ENCODE peak calls at places on chromosomes 6 and 20, in eight cellular contexts. One of them, this sample, is unnamed.

GRCh38 chr20:23835716-23836115 is 9.2 kb upstream of the CST2 start:
- DNase-seq in activated CD4-positive, alpha-beta T cell treated with anti-CD3 and anti-CD28 coated beads for 24 hours: no peak
- DNase-seq in CD8-positive, alpha-beta T cell: no peak
- DNase-seq in ovary: no peak
- DNase-seq in tibial artery: no peak
- DNase-seq in left lobe of liver: no peak
- DNase-seq in testis: no peak
- DNase-seq in AG10803: no peak
- DNase-seq in this sample: no peak

GRCh38 chr6:145842693-145843546 is 28.3 kb upstream of the FBXO30 start:
- DNase-seq in activated CD4-positive, alpha-beta T cell treated with anti-CD3 and anti-CD28 coated beads for 24 hours: no peak
- DNase-seq in CD8-positive, alpha-beta T cell: no peak
- DNase-seq in ovary: no peak
- DNase-seq in tibial artery: no peak
- DNase-seq in left lobe of liver: no peak
- DNase-seq in testis: no peak
- DNase-seq in AG10803: peak
- DNase-seq in this sample: no peak

GRCh38 chr6:15801912-15802311 is 139.1 kb upstream of the DTNBP1 start:
- DNase-seq in activated CD4-positive, alpha-beta T cell treated with anti-CD3 and anti-CD28 coated beads for 24 hours: no peak
- DNase-seq in CD8-positive, alpha-beta T cell: no peak
- DNase-seq in ovary: no peak
- DNase-seq in tibial artery: no peak
- DNase-seq in left lobe of liver: no peak
- DNase-seq in testis: no peak
- DNase-seq in AG10803: no peak
- DNase-seq in this sample: no peak

GRCh38 chr6:167107787-167108186 is 15.1 kb upstream of the CCR6 start:
- DNase-seq in activated CD4-positive, alpha-beta T cell treated with anti-CD3 and anti-CD28 coated beads for 24 hours: no peak
- DNase-seq in CD8-positive, alpha-beta T cell: no peak
- DNase-seq in ovary: no peak
- DNase-seq in tibial artery: no peak
- DNase-seq in left lobe of liver: no peak
- DNase-seq in testis: no peak
- DNase-seq in AG10803: no peak
- DNase-seq in this sample: no peak

GRCh38 chr6:121491576-121491975 is 56.1 kb downstream of the GJA1 start:
- DNase-seq in activated CD4-positive, alpha-beta T cell treated with anti-CD3 and anti-CD28 coated beads for 24 hours: no peak
- DNase-seq in CD8-positive, alpha-beta T cell: no peak
- DNase-seq in ovary: no peak
- DNase-seq in tibial artery: no peak
- DNase-seq in left lobe of liver: no peak
- DNase-seq in testis: no peak
- DNase-seq in AG10803: no peak
- DNase-seq in this sample: no peak

GRCh38 chr6:160004419-160005160 is 35.7 kb downstream of the IGF2R start:
- DNase-seq in activated CD4-positive, alpha-beta T cell treated with anti-CD3 and anti-CD28 coated beads for 24 hours: no peak
- DNase-seq in CD8-positive, alpha-beta T cell: no peak
- DNase-seq in ovary: no peak
- DNase-seq in tibial artery: no peak
- DNase-seq in left lobe of liver: no peak
- DNase-seq in testis: no peak
- DNase-seq in AG10803: no peak
- DNase-seq in this sample: peak

GRCh38 chr20:61819921-61820825 is 245.5 kb downstream of the TAF4 start:
- DNase-seq in activated CD4-positive, alpha-beta T cell treated with anti-CD3 and anti-CD28 coated beads for 24 hours: no peak
- DNase-seq in CD8-positive, alpha-beta T cell: no peak
- DNase-seq in ovary: no peak
- DNase-seq in tibial artery: no peak
- DNase-seq in left lobe of liver: no peak
- DNase-seq in testis: no peak
- DNase-seq in AG10803: no peak
- DNase-seq in this sample: peak

GRCh38 chr6:14540276-14540675 is 422.7 kb downstream of the CD83 start:
- DNase-seq in activated CD4-positive, alpha-beta T cell treated with anti-CD3 and anti-CD28 coated beads for 24 hours: no peak
- DNase-seq in CD8-positive, alpha-beta T cell: no peak
- DNase-seq in ovary: no peak
- DNase-seq in tibial artery: no peak
- DNase-seq in left lobe of liver: peak
- DNase-seq in testis: no peak
- DNase-seq in AG10803: no peak
- DNase-seq in this sample: no peak

GRCh38 chr6:141641406-141641805 is 491.3 kb upstream of the GJE1 start:
- DNase-seq in activated CD4-positive, alpha-beta T cell treated with anti-CD3 and anti-CD28 coated beads for 24 hours: no peak
- DNase-seq in CD8-positive, alpha-beta T cell: no peak
- DNase-seq in ovary: no peak
- DNase-seq in tibial artery: no peak
- DNase-seq in left lobe of liver: no peak
- DNase-seq in testis: no peak
- DNase-seq in AG10803: no peak
- DNase-seq in this sample: no peak

GRCh38 chr20:45611054-45611453 is 18.5 kb upstream of the WFDC10A start:
- DNase-seq in activated CD4-positive, alpha-beta T cell treated with anti-CD3 and anti-CD28 coated beads for 24 hours: no peak
- DNase-seq in CD8-positive, alpha-beta T cell: no peak
- DNase-seq in ovary: no peak
- DNase-seq in tibial artery: no peak
- DNase-seq in left lobe of liver: no peak
- DNase-seq in testis: no peak
- DNase-seq in AG10803: peak
- DNase-seq in this sample: no peak

GRCh38 chr20:9054176-9054575 is 14.7 kb upstream of the PLCB4 start:
- DNase-seq in activated CD4-positive, alpha-beta T cell treated with anti-CD3 and anti-CD28 coated beads for 24 hours: no peak
- DNase-seq in CD8-positive, alpha-beta T cell: no peak
- DNase-seq in ovary: no peak
- DNase-seq in tibial artery: no peak
- DNase-seq in left lobe of liver: no peak
- DNase-seq in testis: no peak
- DNase-seq in AG10803: peak
- DNase-seq in this sample: no peak

GRCh38 chr6:36997811-36998722 is 7.4 kb upstream of the FGD2 start:
- DNase-seq in activated CD4-positive, alpha-beta T cell treated with anti-CD3 and anti-CD28 coated beads for 24 hours: no peak
- DNase-seq in CD8-positive, alpha-beta T cell: no peak
- DNase-seq in ovary: peak
- DNase-seq in tibial artery: no peak
- DNase-seq in left lobe of liver: no peak
- DNase-seq in testis: peak
- DNase-seq in AG10803: no peak
- DNase-seq in this sample: peak

GRCh38 chr6:88566746-88567534 is 396.5 kb downstream of the RNGTT start:
- DNase-seq in activated CD4-positive, alpha-beta T cell treated with anti-CD3 and anti-CD28 coated beads for 24 hours: no peak
- DNase-seq in CD8-positive, alpha-beta T cell: no peak
- DNase-seq in ovary: no peak
- DNase-seq in tibial artery: no peak
- DNase-seq in left lobe of liver: no peak
- DNase-seq in testis: no peak
- DNase-seq in AG10803: no peak
- DNase-seq in this sample: no peak

GRCh38 chr6:13563009-13563408 is 11.4 kb upstream of the SIRT5 start:
- DNase-seq in activated CD4-positive, alpha-beta T cell treated with anti-CD3 and anti-CD28 coated beads for 24 hours: no peak
- DNase-seq in CD8-positive, alpha-beta T cell: no peak
- DNase-seq in ovary: no peak
- DNase-seq in tibial artery: no peak
- DNase-seq in left lobe of liver: no peak
- DNase-seq in testis: no peak
- DNase-seq in AG10803: no peak
- DNase-seq in this sample: no peak

GRCh38 chr6:101666256-101666655 is 272.7 kb downstream of the GRIK2 start:
- DNase-seq in activated CD4-positive, alpha-beta T cell treated with anti-CD3 and anti-CD28 coated beads for 24 hours: no peak
- DNase-seq in CD8-positive, alpha-beta T cell: no peak
- DNase-seq in ovary: no peak
- DNase-seq in tibial artery: no peak
- DNase-seq in left lobe of liver: no peak
- DNase-seq in testis: no peak
- DNase-seq in AG10803: peak
- DNase-seq in this sample: no peak

GRCh38 chr20:10359621-10360040 is 74.4 kb downstream of the MKKS start:
- DNase-seq in activated CD4-positive, alpha-beta T cell treated with anti-CD3 and anti-CD28 coated beads for 24 hours: no peak
- DNase-seq in CD8-positive, alpha-beta T cell: no peak
- DNase-seq in ovary: no peak
- DNase-seq in tibial artery: no peak
- DNase-seq in left lobe of liver: no peak
- DNase-seq in testis: no peak
- DNase-seq in AG10803: no peak
- DNase-seq in this sample: no peak